ENCODE peak calls at places on chromosome 4, in eight cellular contexts. One of them, this sample, is unnamed. For H3K4me1, the result is how much of the 10 kb centered on the place peaks cover.

GRCh38 chr4:168636506-168637176 is 139.8 kb downstream of the PALLD start:
- DNase-seq in mammary epithelial cell: peak
- DNase-seq in neuronal stem cell: no peak
- DNase-seq in Karpas-422: no peak
- DNase-seq in HCT116: no peak
- DNase-seq in mesendoderm: no peak
- DNase-seq in GM23248: peak
- DNase-seq in K562: no peak
- DNase-seq in this sample: peak

GRCh38 chr4:132592340-132592739 is 556.8 kb upstream of the PCDH10 start:
- DNase-seq in mammary epithelial cell: no peak
- DNase-seq in neuronal stem cell: no peak
- DNase-seq in Karpas-422: no peak
- DNase-seq in HCT116: no peak
- DNase-seq in mesendoderm: no peak
- DNase-seq in GM23248: no peak
- DNase-seq in K562: no peak
- DNase-seq in this sample: no peak

GRCh38 chr4:89108068-89108467 is 3.3 kb upstream of the TIGD2 start:
- DNase-seq in mammary epithelial cell: no peak
- DNase-seq in neuronal stem cell: no peak
- DNase-seq in Karpas-422: no peak
- DNase-seq in HCT116: no peak
- DNase-seq in mesendoderm: peak
- DNase-seq in GM23248: no peak
- DNase-seq in K562: no peak
- DNase-seq in this sample: no peak

GRCh38 chr4:174696657-174697056 is 132.4 kb downstream of the GLRA3 start:
- DNase-seq in mammary epithelial cell: no peak
- DNase-seq in neuronal stem cell: no peak
- DNase-seq in Karpas-422: no peak
- DNase-seq in HCT116: no peak
- DNase-seq in mesendoderm: no peak
- DNase-seq in GM23248: no peak
- DNase-seq in K562: no peak
- DNase-seq in this sample: peak

GRCh38 chr4:73606465-73606974 is 13.7 kb downstream of the RASSF6 start:
- DNase-seq in mammary epithelial cell: peak
- DNase-seq in neuronal stem cell: no peak
- DNase-seq in Karpas-422: peak
- DNase-seq in HCT116: no peak
- DNase-seq in mesendoderm: no peak
- DNase-seq in GM23248: no peak
- DNase-seq in K562: no peak
- DNase-seq in this sample: no peak

GRCh38 chr4:177607111-177607573 is 164.9 kb upstream of the AGA start:
- DNase-seq in mammary epithelial cell: no peak
- DNase-seq in neuronal stem cell: no peak
- DNase-seq in Karpas-422: no peak
- DNase-seq in HCT116: no peak
- DNase-seq in mesendoderm: no peak
- DNase-seq in GM23248: no peak
- DNase-seq in K562: no peak
- DNase-seq in this sample: no peak

GRCh38 chr4:181860668-181861067 is 382.5 kb upstream of the TENM3 start:
- DNase-seq in mammary epithelial cell: no peak
- DNase-seq in neuronal stem cell: no peak
- DNase-seq in Karpas-422: no peak
- DNase-seq in HCT116: no peak
- DNase-seq in mesendoderm: no peak
- DNase-seq in GM23248: no peak
- DNase-seq in K562: no peak
- DNase-seq in this sample: peak

GRCh38 chr4:153259679-153260078 is 55.4 kb downstream of the TRIM2 start:
- DNase-seq in mammary epithelial cell: no peak
- DNase-seq in neuronal stem cell: no peak
- DNase-seq in Karpas-422: no peak
- DNase-seq in HCT116: no peak
- DNase-seq in mesendoderm: no peak
- DNase-seq in GM23248: no peak
- DNase-seq in K562: no peak
- DNase-seq in this sample: peak

GRCh38 chr4:177182156-177182555 is 127.5 kb upstream of the NEIL3 start:
- DNase-seq in mammary epithelial cell: no peak
- DNase-seq in neuronal stem cell: no peak
- DNase-seq in Karpas-422: no peak
- DNase-seq in HCT116: no peak
- DNase-seq in mesendoderm: peak
- DNase-seq in GM23248: peak
- DNase-seq in K562: no peak
- DNase-seq in this sample: peak

GRCh38 chr4:57832083-57832482 is 721.9 kb upstream of the IGFBP7 start:
- DNase-seq in mammary epithelial cell: no peak
- DNase-seq in neuronal stem cell: no peak
- DNase-seq in Karpas-422: no peak
- DNase-seq in HCT116: no peak
- DNase-seq in mesendoderm: no peak
- DNase-seq in GM23248: no peak
- DNase-seq in K562: no peak
- DNase-seq in this sample: no peak

GRCh38 chr4:172666711-172667368 is 501.8 kb upstream of the GALNT7 start:
- DNase-seq in mammary epithelial cell: no peak
- DNase-seq in neuronal stem cell: no peak
- DNase-seq in Karpas-422: no peak
- DNase-seq in HCT116: no peak
- DNase-seq in mesendoderm: peak
- DNase-seq in GM23248: peak
- DNase-seq in K562: peak
- DNase-seq in this sample: peak

GRCh38 chr4:11904117-11904535 is 475.4 kb upstream of the HS3ST1 start:
- DNase-seq in mammary epithelial cell: peak
- DNase-seq in neuronal stem cell: no peak
- DNase-seq in Karpas-422: no peak
- DNase-seq in HCT116: no peak
- DNase-seq in mesendoderm: no peak
- DNase-seq in GM23248: no peak
- DNase-seq in K562: no peak
- DNase-seq in this sample: no peak

GRCh38 chr4:125085-125820 is 952 bp downstream of the ZNF718 start:
- DNase-seq in mammary epithelial cell: peak
- DNase-seq in neuronal stem cell: peak
- DNase-seq in Karpas-422: no peak
- DNase-seq in HCT116: no peak
- DNase-seq in mesendoderm: peak
- DNase-seq in GM23248: peak
- DNase-seq in K562: peak
- DNase-seq in this sample: peak

GRCh38 chr4:178142724-178143123 is 700.5 kb upstream of the AGA start:
- DNase-seq in mammary epithelial cell: no peak
- DNase-seq in neuronal stem cell: no peak
- DNase-seq in Karpas-422: no peak
- DNase-seq in HCT116: no peak
- DNase-seq in mesendoderm: no peak
- DNase-seq in GM23248: no peak
- DNase-seq in K562: no peak
- DNase-seq in this sample: no peak

GRCh38 chr4:86977621-86978184 is 42.9 kb downstream of the AFF1 start:
- DNase-seq in mammary epithelial cell: peak
- DNase-seq in neuronal stem cell: no peak
- DNase-seq in Karpas-422: no peak
- DNase-seq in HCT116: peak
- DNase-seq in mesendoderm: no peak
- DNase-seq in GM23248: peak
- DNase-seq in K562: no peak
- DNase-seq in this sample: peak
- H3K4me1 ChIP-seq in mammary epithelial cell: under half
- H3K4me1 ChIP-seq in neuronal stem cell: under half
- H3K4me1 ChIP-seq in Karpas-422: under half
- H3K4me1 ChIP-seq in HCT116: under half
- H3K4me1 ChIP-seq in mesendoderm: under half
- H3K4me1 ChIP-seq in GM23248: under half
- H3K4me1 ChIP-seq in K562: under half
- H3K4me1 ChIP-seq in this sample: under half

DNA sequence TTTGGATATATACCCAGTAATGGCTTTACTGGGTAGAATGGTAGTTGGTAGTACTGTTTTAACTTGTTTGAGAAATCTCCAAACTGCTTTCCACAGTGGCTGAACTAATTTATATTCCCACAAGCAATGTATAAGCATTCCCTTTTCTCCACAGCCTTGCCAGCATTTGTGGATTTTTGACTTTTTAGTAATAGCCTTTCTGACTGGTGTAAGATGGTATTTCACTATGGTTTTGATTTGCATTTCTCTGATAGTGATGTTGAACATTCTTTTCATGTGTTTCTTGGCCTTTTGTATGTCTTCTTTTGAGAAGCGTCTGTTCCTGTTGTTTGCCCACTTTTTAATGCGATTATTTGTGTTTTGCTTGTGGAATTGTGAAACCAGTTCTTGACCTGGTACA is 290.5 kb downstream of the BMPR1B start:
- DNase-seq in mammary epithelial cell: no peak
- DNase-seq in neuronal stem cell: no peak
- DNase-seq in Karpas-422: no peak
- DNase-seq in HCT116: no peak
- DNase-seq in mesendoderm: no peak
- DNase-seq in GM23248: no peak
- DNase-seq in K562: no peak
- DNase-seq in this sample: peak
- H3K9ac ChIP-seq in mammary epithelial cell: no peak
- H3K9ac ChIP-seq in neuronal stem cell: no peak
- H3K9ac ChIP-seq in Karpas-422: no peak
- H3K9ac ChIP-seq in HCT116: no peak
- H3K9ac ChIP-seq in mesendoderm: no peak
- H3K9ac ChIP-seq in GM23248: no peak
- H3K9ac ChIP-seq in K562: no peak
- H3K9ac ChIP-seq in this sample: no peak

GRCh38 chr4:6971536-6972374 is 62.1 kb downstream of the TBC1D14 start:
- DNase-seq in mammary epithelial cell: no peak
- DNase-seq in neuronal stem cell: no peak
- DNase-seq in Karpas-422: no peak
- DNase-seq in HCT116: no peak
- DNase-seq in mesendoderm: no peak
- DNase-seq in GM23248: no peak
- DNase-seq in K562: no peak
- DNase-seq in this sample: no peak

GRCh38 chr4:6972375-6972650 is 62.7 kb downstream of the TBC1D14 start:
- DNase-seq in mammary epithelial cell: no peak
- DNase-seq in neuronal stem cell: no peak
- DNase-seq in Karpas-422: no peak
- DNase-seq in HCT116: no peak
- DNase-seq in mesendoderm: no peak
- DNase-seq in GM23248: no peak
- DNase-seq in K562: peak
- DNase-seq in this sample: no peak

GRCh38 chr4:6972911-6973310 is 63.3 kb downstream of the TBC1D14 start:
- DNase-seq in mammary epithelial cell: no peak
- DNase-seq in neuronal stem cell: no peak
- DNase-seq in Karpas-422: no peak
- DNase-seq in HCT116: no peak
- DNase-seq in mesendoderm: peak
- DNase-seq in GM23248: no peak
- DNase-seq in K562: no peak
- DNase-seq in this sample: no peak

GRCh38 chr4:6969826-6970800 is 60.5 kb downstream of the TBC1D14 start:
- DNase-seq in mammary epithelial cell: no peak
- DNase-seq in neuronal stem cell: no peak
- DNase-seq in Karpas-422: no peak
- DNase-seq in HCT116: no peak
- DNase-seq in mesendoderm: no peak
- DNase-seq in GM23248: no peak
- DNase-seq in K562: no peak
- DNase-seq in this sample: no peak

GRCh38 chr4:6974138-6974848 is 64.7 kb downstream of the TBC1D14 start:
- DNase-seq in mammary epithelial cell: peak
- DNase-seq in neuronal stem cell: peak
- DNase-seq in Karpas-422: peak
- DNase-seq in HCT116: peak
- DNase-seq in mesendoderm: peak
- DNase-seq in GM23248: peak
- DNase-seq in K562: peak
- DNase-seq in this sample: peak
- H3K4me1 ChIP-seq in mammary epithelial cell: under half
- H3K4me1 ChIP-seq in neuronal stem cell: under half
- H3K4me1 ChIP-seq in Karpas-422: under half
- H3K4me1 ChIP-seq in HCT116: under half
- H3K4me1 ChIP-seq in mesendoderm: under half
- H3K4me1 ChIP-seq in GM23248: under half
- H3K4me1 ChIP-seq in K562: under half
- H3K4me1 ChIP-seq in this sample: under half

DNA sequence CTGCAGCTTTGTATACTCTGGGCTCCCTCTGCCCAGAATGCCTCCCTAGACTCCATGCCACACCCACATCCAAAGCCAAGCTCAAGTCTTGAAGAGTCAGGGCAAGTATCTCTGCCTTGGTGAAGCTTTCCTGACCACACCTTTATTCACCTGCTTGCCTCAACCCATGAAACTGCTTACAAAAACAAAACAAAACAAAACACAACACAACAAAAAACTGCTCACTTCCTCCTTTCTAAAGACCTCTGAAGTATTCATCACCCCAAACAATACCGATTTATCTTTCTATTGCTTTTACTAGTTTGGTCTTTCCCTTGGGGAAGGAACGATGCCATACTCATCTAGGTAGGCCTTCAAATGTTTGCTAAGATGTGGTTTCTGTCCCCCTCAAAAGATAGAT is 45.0 kb downstream of the TMEM165 start:
- DNase-seq in mammary epithelial cell: no peak
- DNase-seq in neuronal stem cell: no peak
- DNase-seq in Karpas-422: no peak
- DNase-seq in HCT116: no peak
- DNase-seq in mesendoderm: no peak
- DNase-seq in GM23248: no peak
- DNase-seq in K562: no peak
- DNase-seq in this sample: no peak
- H3K9ac ChIP-seq in mammary epithelial cell: no peak
- H3K9ac ChIP-seq in neuronal stem cell: no peak
- H3K9ac ChIP-seq in Karpas-422: no peak
- H3K9ac ChIP-seq in HCT116: no peak
- H3K9ac ChIP-seq in mesendoderm: no peak
- H3K9ac ChIP-seq in GM23248: no peak
- H3K9ac ChIP-seq in K562: no peak
- H3K9ac ChIP-seq in this sample: no peak

DNA sequence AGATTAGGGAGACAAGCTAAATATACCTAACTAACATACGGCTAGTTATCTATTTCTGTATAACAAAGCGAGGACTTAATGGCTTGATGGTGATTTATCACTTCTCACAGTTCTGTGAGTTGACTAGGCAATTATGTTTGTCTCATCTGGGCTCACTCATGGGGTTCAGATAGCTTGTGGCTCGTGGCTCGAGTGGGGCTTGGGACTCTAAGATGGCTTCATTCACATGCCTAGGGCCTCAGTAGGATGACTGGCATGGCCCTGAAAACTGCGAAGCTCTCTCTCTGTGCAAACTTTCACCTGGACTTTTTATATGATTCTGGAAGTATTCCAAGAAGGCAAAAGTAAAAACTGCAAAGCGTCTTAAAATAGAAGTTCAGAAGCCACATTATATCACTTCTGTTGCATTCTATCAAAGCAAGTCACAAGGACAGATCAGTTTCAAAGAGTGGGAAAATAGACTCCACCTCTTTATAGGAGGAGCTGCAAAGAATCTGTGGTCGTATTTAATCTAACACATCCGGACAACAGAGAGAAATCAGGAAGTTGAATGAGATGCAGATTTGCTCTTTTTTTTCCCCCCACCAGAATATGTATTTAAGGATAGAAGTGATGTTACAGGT is 491.2 kb downstream of the INPP4B start:
- DNase-seq in mammary epithelial cell: no peak
- DNase-seq in neuronal stem cell: no peak
- DNase-seq in Karpas-422: no peak
- DNase-seq in HCT116: no peak
- DNase-seq in mesendoderm: no peak
- DNase-seq in GM23248: no peak
- DNase-seq in K562: no peak
- DNase-seq in this sample: no peak
- H3K4me1 ChIP-seq in mammary epithelial cell: under half
- H3K4me1 ChIP-seq in neuronal stem cell: under half
- H3K4me1 ChIP-seq in Karpas-422: under half
- H3K4me1 ChIP-seq in HCT116: under half
- H3K4me1 ChIP-seq in mesendoderm: under half
- H3K4me1 ChIP-seq in GM23248: half or more
- H3K4me1 ChIP-seq in K562: under half
- H3K4me1 ChIP-seq in this sample: under half

This sample was measured in adipocyte.